ENCODE peak calls at places on chromosomes 2 and 18, in ten cellular contexts. H is HCT116; F is CD8-positive, alpha-beta memory T cell; R is fibroblast of mammary gland; O is cardiac fibroblast; P is fibroblast of pulmonary artery; G is left ventricle myocardium inferior; X is kidney; K is tibial artery; Z is gastrocnemius medialis. W is an unnamed sample.

GRCh38 chr18:26956894-26957293 is 91.4 kb upstream of the AQP4 start:
- DNase-seq in R (no peak), G (no peak), H (no peak), X (no peak), O (no peak), K (no peak), Z (no peak), P (no peak), F (no peak), W (no peak)

GRCh38 chr2:26008851-26009566 is 24.9 kb upstream of the RAB10 start:
- DNase-seq in H (peak), X (no peak), R (peak), Z (peak), P (peak), K (peak), G (peak), F (no peak), O (peak), W (no peak)

GRCh38 chr2:31248139-31248538 is 14.2 kb downstream of the EHD3 start:
- DNase-seq in H (no peak), X (no peak), Z (no peak), G (no peak), R (no peak), K (no peak), P (no peak), F (no peak), O (no peak), W (no peak)

GRCh38 chr18:2654828-2655152 is 736 bp upstream of the SMCHD1 start:
- DNase-seq in H (no peak), O (peak), X (no peak), Z (no peak), K (no peak), R (no peak), P (no peak), F (peak), G (no peak), W (no peak)

GRCh38 chr2:231047922-231048544 is 8.6 kb upstream of the PSMD1 start:
- DNase-seq in G (no peak), K (no peak), R (no peak), O (no peak), H (no peak), X (no peak), P (no peak), F (no peak), Z (no peak), W (no peak)

GRCh38 chr18:63016270-63016669 is 300.9 kb downstream of the PHLPP1 start:
- DNase-seq in O (peak), Z (no peak), K (no peak), G (no peak), X (no peak), R (peak), F (no peak), H (peak), P (peak), W (peak)

GRCh38 chr2:239339726-239340654 is 60.8 kb downstream of the HDAC4 start:
- DNase-seq in P (no peak), K (no peak), O (no peak), R (no peak), Z (no peak), G (no peak), H (no peak), X (no peak), F (no peak), W (no peak)

GRCh38 chr2:11040992-11041391 is 114.3 kb upstream of the SLC66A3 start:
- DNase-seq in F (no peak), O (no peak), H (no peak), X (no peak), G (no peak), K (no peak), Z (no peak), P (no peak), R (no peak), W (no peak)

GRCh38 chr2:119025013-119025412 is 83.0 kb downstream of the MARCO start:
- DNase-seq in X (no peak), Z (no peak), O (no peak), G (no peak), F (no peak), P (no peak), H (no peak), K (no peak), R (no peak), W (no peak)

GRCh38 chr2:38875227-38875575 is 533 bp downstream of the DHX57 start:
- DNase-seq in R (peak), Z (no peak), F (no peak), O (no peak), G (no peak), H (no peak), P (no peak), X (no peak), K (no peak), W (no peak)

GRCh38 chr18:1760901-1761300 is 810.4 kb downstream of the METTL4 start:
- DNase-seq in F (no peak), K (no peak), H (no peak), G (no peak), P (no peak), O (no peak), Z (no peak), X (no peak), R (no peak), W (no peak)

GRCh38 chr2:234102112-234102511 is 51.6 kb downstream of the SPP2 start:
- DNase-seq in O (no peak), G (no peak), Z (no peak), P (no peak), F (no peak), X (no peak), K (no peak), H (peak), R (no peak), W (no peak)

GRCh38 chr18:12659904-12660605 is 2.1 kb upstream of the SPIRE1 start:
- DNase-seq in K (no peak), H (peak), R (peak), F (no peak), P (peak), X (no peak), G (no peak), O (peak), Z (no peak), W (no peak)

GRCh38 chr2:175755169-175755568 is 246.9 kb downstream of the LNPK start:
- DNase-seq in Z (no peak), X (no peak), R (no peak), G (no peak), K (no peak), F (no peak), P (no peak), H (no peak), O (no peak), W (no peak)

GRCh38 chr2:45889053-45889452 is 237.6 kb downstream of the PRKCE start:
- DNase-seq in X (no peak), R (no peak), Z (peak), H (no peak), G (peak), P (peak), F (no peak), O (peak), K (no peak), W (no peak)

GRCh38 chr2:23760746-23761145 is 166.2 kb downstream of the ATAD2B start:
- DNase-seq in X (no peak), F (no peak), H (peak), G (no peak), P (peak), R (peak), O (peak), Z (no peak), K (no peak), W (peak)

GRCh38 chr2:61144697-61145268 is 17.2 kb upstream of the C2orf74 start:
- DNase-seq in G (peak), O (peak), K (peak), F (peak), R (peak), X (peak), P (peak), Z (peak), H (no peak), W (peak)

GRCh38 chr2:73904952-73905351 is 12.1 kb downstream of the ACTG2 start:
- DNase-seq in X (no peak), P (no peak), F (no peak), O (no peak), G (no peak), K (no peak), Z (no peak), R (no peak), H (no peak), W (no peak)

GRCh38 chr2:238155761-238156694 is 2.7 kb upstream of the ERFE start:
- DNase-seq in Z (peak), O (peak), P (peak), F (no peak), G (no peak), X (peak), H (no peak), R (no peak), K (no peak), W (no peak)

GRCh38 chr2:238159676-238160205 is 971 bp downstream of the ERFE start:
- DNase-seq in Z (peak), P (no peak), F (no peak), K (no peak), G (peak), H (no peak), X (peak), R (no peak), O (no peak), W (no peak)

GRCh38 chr2:238157506-238158017 is 1.2 kb upstream of the ERFE start:
- DNase-seq in F (no peak), Z (peak), H (no peak), O (no peak), X (peak), G (peak), P (no peak), R (no peak), K (no peak), W (no peak)

GRCh38 chr2:238158807-238159539 is at the start of gene ERFE:
- DNase-seq in Z (peak), G (peak), F (no peak), R (no peak), K (no peak), H (no peak), P (peak), O (peak), X (peak), W (no peak)

GRCh38 chr2:238158018-238158806 is 558 bp upstream of the ERFE start:
- DNase-seq in P (no peak), K (no peak), O (no peak), Z (no peak), R (no peak), F (no peak), G (peak), X (peak), H (no peak), W (no peak)
- H3K4me3 ChIP-seq in P (no peak), K (peak), O (peak), Z (no peak), R (no peak), F (no peak), G (peak), X (no peak), H (no peak), W (no peak)

GRCh38 chr2:163731735-163732134 is 4.1 kb downstream of the FIGN start:
- DNase-seq in F (no peak), R (no peak), G (no peak), K (no peak), H (no peak), X (no peak), P (no peak), O (no peak), Z (no peak), W (no peak)

GRCh38 chr2:163730556-163730955 is 5.3 kb downstream of the FIGN start:
- DNase-seq in Z (no peak), K (no peak), G (no peak), P (no peak), R (no peak), F (no peak), O (no peak), H (no peak), X (no peak), W (no peak)

GRCh38 chr2:163733301-163733938 is 2.4 kb downstream of the FIGN start:
- DNase-seq in Z (peak), R (peak), G (no peak), H (no peak), K (peak), O (no peak), P (peak), F (no peak), X (no peak), W (no peak)

GRCh38 chr2:163734401-163734800 is 1.4 kb downstream of the FIGN start:
- DNase-seq in O (no peak), P (no peak), X (no peak), G (no peak), K (no peak), H (no peak), R (no peak), F (no peak), Z (no peak), W (no peak)

GRCh38 chr2:163732718-163733117 is 3.1 kb downstream of the FIGN start:
- DNase-seq in P (no peak), R (peak), K (no peak), F (no peak), Z (no peak), G (no peak), X (no peak), O (no peak), H (no peak), W (no peak)
- H3K4me3 ChIP-seq in P (peak), R (no peak), K (peak), F (no peak), Z (peak), G (peak), X (no peak), O (no peak), H (no peak), W (no peak)

GRCh38 chr2:241865957-241866858 is 3.3 kb upstream of the RTP5 start:
- DNase-seq in X (peak), K (no peak), G (no peak), F (no peak), Z (no peak), O (peak), P (no peak), R (no peak), H (no peak), W (no peak)
- H3K4me3 ChIP-seq in X (no peak), K (no peak), G (no peak), F (no peak), Z (no peak), O (no peak), P (no peak), R (no peak), H (no peak), W (no peak)

GRCh38 chr2:44803100-44803424 is 138.4 kb upstream of the SIX3 start:
- DNase-seq in O (no peak), K (no peak), F (no peak), H (no peak), Z (no peak), P (no peak), R (no peak), G (no peak), X (no peak), W (no peak)

GRCh38 chr2:44802409-44803099 is 138.9 kb upstream of the SIX3 start:
- DNase-seq in P (no peak), O (no peak), K (no peak), Z (no peak), H (no peak), F (no peak), G (no peak), X (no peak), R (no peak), W (no peak)

GRCh38 chr2:44801289-44801675 is 140.2 kb upstream of the SIX3 start:
- DNase-seq in O (no peak), P (no peak), G (no peak), R (no peak), H (no peak), K (no peak), Z (no peak), F (no peak), X (no peak), W (no peak)

GRCh38 chr2:44799754-44800153 is 141.7 kb upstream of the SIX3 start:
- DNase-seq in F (no peak), P (no peak), O (no peak), X (no peak), Z (no peak), K (no peak), H (no peak), R (no peak), G (no peak), W (no peak)

DNA sequence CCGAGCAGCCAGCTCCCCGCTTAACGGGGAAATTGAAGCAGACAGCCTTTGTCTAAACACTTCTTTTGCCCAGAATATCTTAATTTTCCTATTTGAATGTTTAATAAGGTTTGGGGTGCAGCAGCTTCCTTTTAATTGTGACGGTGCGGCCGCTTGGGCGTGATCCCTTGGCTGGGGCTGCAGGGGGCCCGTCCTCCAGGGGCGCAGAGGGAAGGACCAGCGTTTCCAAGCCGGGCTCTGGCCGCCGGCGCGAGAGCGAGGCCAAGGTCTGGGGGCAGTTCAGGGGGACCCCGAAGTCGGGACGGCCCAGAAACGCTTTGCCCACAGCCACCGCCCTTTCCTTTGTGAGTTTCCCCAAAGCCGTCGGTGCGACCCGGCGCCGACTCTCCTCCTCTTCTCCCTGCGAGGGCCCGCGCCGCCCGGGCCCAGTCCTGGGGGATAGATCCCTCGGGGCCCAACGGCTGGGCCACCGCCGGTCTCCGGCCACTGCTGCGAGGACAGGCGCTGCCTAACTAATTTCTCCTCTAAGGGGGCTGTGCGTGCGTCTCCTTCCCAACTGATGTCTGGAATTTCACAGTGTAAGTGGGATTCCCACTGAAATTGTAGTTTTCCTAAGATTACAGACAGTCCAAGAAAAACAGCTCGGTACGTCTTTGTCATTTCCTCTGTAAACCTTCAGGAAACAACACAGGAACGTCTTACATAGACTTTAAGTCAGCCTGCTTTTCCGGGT is 139.7 kb upstream of the SIX3 start:
- DNase-seq in Z (no peak), P (peak), H (no peak), F (no peak), O (peak), K (no peak), X (no peak), R (peak), G (no peak), W (no peak)
- H3K4me3 ChIP-seq in Z (peak), P (no peak), H (no peak), F (no peak), O (no peak), K (no peak), X (peak), R (no peak), G (peak), W (no peak)

GRCh38 chr2:226431301-226431955 is 368.2 kb downstream of the IRS1 start:
- DNase-seq in F (no peak), Z (no peak), R (no peak), P (peak), G (no peak), K (no peak), O (peak), X (no peak), H (no peak), W (no peak)

GRCh38 chr2:226424971-226425370 is 374.6 kb downstream of the IRS1 start:
- DNase-seq in X (no peak), O (no peak), Z (no peak), G (no peak), P (no peak), F (no peak), R (no peak), K (no peak), H (no peak), W (no peak)

GRCh38 chr2:226429476-226429875 is 370.1 kb downstream of the IRS1 start:
- DNase-seq in H (no peak), X (no peak), O (no peak), Z (no peak), P (no peak), K (no peak), G (no peak), F (no peak), R (no peak), W (no peak)

GRCh38 chr2:226426292-226426736 is 373.3 kb downstream of the IRS1 start:
- DNase-seq in G (no peak), F (no peak), H (no peak), X (no peak), K (no peak), R (peak), O (peak), Z (no peak), P (peak), W (peak)

GRCh38 chr2:226427538-226428307 is 371.9 kb downstream of the IRS1 start:
- DNase-seq in K (no peak), F (no peak), X (no peak), R (peak), P (peak), Z (peak), H (peak), O (peak), G (no peak), W (peak)
- H3K4me3 ChIP-seq in K (no peak), F (no peak), X (no peak), R (no peak), P (no peak), Z (no peak), H (peak), O (no peak), G (no peak), W (no peak)

DNA sequence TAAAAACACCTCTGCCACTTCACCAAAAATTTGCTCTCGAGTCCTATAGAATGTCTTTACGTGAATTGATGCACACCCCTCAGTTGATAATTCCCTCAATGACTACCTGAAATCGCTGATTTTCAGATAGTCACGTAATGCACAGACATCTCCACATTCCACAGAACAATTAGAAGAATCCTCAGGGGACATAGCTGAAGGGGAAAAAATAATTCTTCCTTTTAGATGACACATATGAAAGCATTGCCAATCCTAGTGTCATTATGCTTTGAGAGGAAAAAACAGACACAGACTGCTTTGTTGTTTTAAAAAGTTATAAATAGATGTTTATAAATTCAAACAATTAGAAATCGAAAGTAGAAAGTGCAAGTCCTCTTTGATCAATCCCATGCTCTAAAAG is 100.6 kb upstream of the FN1 start:
- DNase-seq in H (no peak), G (no peak), F (no peak), X (no peak), K (no peak), O (no peak), Z (no peak), R (peak), P (no peak), W (no peak)
- H3K4me3 ChIP-seq in H (no peak), G (no peak), F (no peak), X (no peak), K (peak), O (no peak), Z (no peak), R (no peak), P (no peak), W (no peak)

GRCh38 chr2:65045651-65046050 is 10.6 kb upstream of the CEP68 start:
- DNase-seq in O (peak), H (no peak), F (no peak), P (no peak), R (peak), X (no peak), Z (no peak), K (no peak), G (no peak), W (no peak)
- H3K4me3 ChIP-seq in O (no peak), H (no peak), F (no peak), P (no peak), R (no peak), X (no peak), Z (no peak), K (no peak), G (no peak), W (no peak)

W was measured in HFF-Myc.